ENCODE peak calls at places on chromosomes 2 and 18, in four cellular contexts. T is HCT116, Z is HepG2, K is K562. B is an unnamed sample. For H3K9me3, the result is how much of the 10 kb centered on the place peaks cover.

GRCh38 chr2:197209742-197210408 is 100.7 kb downstream of the ANKRD44 start:
- DNase-seq in T (no peak), Z (no peak), K (peak), B (no peak)

GRCh38 chr2:240442891-240443715 is 7.6 kb downstream of the GPC1 start:
- DNase-seq in K (no peak), Z (no peak), T (no peak), B (no peak)

GRCh38 chr2:215966274-215966673 is 47.1 kb downstream of the MREG start:
- DNase-seq in Z (no peak), K (no peak), T (no peak), B (no peak)

GRCh38 chr2:42859801-42860200 is 67.4 kb upstream of the HAAO start:
- DNase-seq in T (no peak), Z (no peak), K (no peak), B (no peak)

GRCh38 chr18:46639386-46639785 is 17.6 kb downstream of the LOXHD1 start:
- DNase-seq in T (no peak), K (no peak), Z (no peak), B (no peak)

GRCh38 chr2:199228887-199229819 is 228.6 kb downstream of the SATB2 start:
- DNase-seq in T (no peak), K (peak), Z (no peak), B (peak)

GRCh38 chr2:54522624-54523281 is 66.6 kb downstream of the SPTBN1 start:
- DNase-seq in Z (peak), K (peak), T (peak), B (no peak)

GRCh38 chr18:58438161-58438983 is 190.5 kb downstream of the ALPK2 start:
- DNase-seq in T (no peak), Z (no peak), K (no peak), B (no peak)

GRCh38 chr2:85737961-85738360 is 15.8 kb upstream of the ATOH8 start:
- DNase-seq in T (no peak), Z (no peak), K (no peak), B (no peak)

GRCh38 chr2:65437392-65438135 is 5.2 kb upstream of the SPRED2 start:
- DNase-seq in Z (no peak), T (no peak), K (no peak), B (no peak)

GRCh38 chr2:263774-264492 is at the start of gene SH3YL1:
- DNase-seq in T (peak), K (no peak), Z (no peak), B (no peak)

DNA sequence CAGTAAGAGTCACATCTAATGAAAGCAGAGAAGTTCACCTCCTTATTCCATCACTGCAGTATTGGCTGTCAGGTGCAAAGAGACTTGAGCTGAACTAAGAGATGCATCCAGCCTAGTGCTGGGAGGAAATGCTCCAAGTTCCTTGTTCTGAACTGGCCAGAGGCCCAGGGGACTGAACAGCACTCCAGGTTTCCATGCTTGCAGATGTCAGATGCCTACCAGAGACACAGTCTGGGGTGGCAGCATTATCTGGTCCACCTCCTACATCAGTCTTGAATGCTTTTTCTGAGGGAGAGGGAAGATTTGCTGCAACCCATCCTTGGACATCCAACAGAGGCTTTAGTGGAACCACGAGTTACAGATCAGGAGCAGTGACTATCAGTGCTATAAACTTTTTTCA is 331.3 kb downstream of the CYRIA start:
- DNase-seq in Z (no peak), K (no peak), T (no peak), B (no peak)
- H3K9me3 ChIP-seq in Z (under half), K (under half), T (under half), B (under half)

GRCh38 chr2:20224191-20224715 is 677 bp downstream of the SDC1 start:
- DNase-seq in K (no peak), T (no peak), Z (no peak), B (no peak)

GRCh38 chr2:20224716-20225293 is at the start of gene SDC1:
- DNase-seq in K (peak), Z (no peak), T (no peak), B (no peak)

GRCh38 chr2:20221939-20222768 is 2.8 kb downstream of the SDC1 start:
- DNase-seq in K (no peak), Z (no peak), T (no peak), B (no peak)

GRCh38 chr2:20222769-20223344 is 2.1 kb downstream of the SDC1 start:
- DNase-seq in Z (no peak), T (no peak), K (no peak), B (no peak)

DNA sequence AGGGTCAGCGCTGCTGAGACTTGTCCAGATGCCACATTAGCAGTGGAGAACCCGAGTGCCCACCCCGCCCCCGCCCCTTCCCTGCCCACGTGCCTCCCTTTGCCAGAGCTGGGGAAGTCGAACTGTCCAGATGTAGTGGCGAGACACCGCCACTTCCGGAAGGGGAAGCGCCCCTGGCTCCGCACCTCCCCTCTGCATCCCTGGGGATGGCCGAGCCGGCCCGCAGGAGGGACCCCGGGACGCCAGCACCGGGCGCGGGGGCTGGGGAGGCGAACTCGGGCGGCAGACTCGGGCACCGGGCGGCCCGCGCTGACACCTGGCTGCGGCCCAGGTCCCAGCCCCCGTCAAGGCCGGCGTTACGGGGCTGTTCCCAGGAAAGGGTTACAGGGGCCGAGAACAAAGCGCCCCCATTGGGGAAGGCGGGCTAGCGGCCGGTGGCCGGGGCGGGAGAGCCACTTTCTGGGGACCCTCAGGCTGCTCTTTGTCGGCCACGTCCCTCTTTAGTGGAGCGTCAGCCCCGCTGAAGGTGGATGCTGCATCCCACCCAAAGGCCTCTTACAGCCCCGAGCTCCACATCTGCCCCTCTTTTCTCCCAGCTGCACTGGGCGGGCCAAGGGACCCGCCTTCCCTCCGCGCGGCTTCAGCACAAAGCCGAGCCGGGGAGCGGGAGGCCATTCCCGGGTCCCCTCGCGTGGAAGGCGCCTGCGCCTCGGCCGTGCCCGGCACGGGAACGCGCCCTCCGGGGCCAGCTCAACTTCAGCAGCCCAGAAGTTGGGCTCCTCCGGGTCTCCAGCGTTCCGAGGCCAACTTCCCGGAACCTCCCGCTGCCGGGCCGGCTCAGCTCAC is 1.4 kb downstream of the SDC1 start:
- DNase-seq in Z (peak), T (no peak), K (no peak), B (no peak)
- TF ChIP-seq POLR2AphosphoS5 in Z (no peak), T (peak), K (no peak), B (peak)

GRCh38 chr2:25980951-25981350 is 1.3 kb downstream of the KIF3C start:
- DNase-seq in K (no peak), Z (no peak), T (no peak), B (no peak)

GRCh38 chr2:25982273-25982967 is at the start of gene KIF3C:
- DNase-seq in Z (peak), K (peak), T (no peak), B (no peak)

GRCh38 chr2:25981596-25982272 is 563 bp downstream of the KIF3C start:
- DNase-seq in T (no peak), Z (no peak), K (no peak), B (no peak)

GRCh38 chr2:25983735-25984134 is 1.4 kb upstream of the KIF3C start:
- DNase-seq in Z (no peak), T (no peak), K (no peak), B (no peak)

DNA sequence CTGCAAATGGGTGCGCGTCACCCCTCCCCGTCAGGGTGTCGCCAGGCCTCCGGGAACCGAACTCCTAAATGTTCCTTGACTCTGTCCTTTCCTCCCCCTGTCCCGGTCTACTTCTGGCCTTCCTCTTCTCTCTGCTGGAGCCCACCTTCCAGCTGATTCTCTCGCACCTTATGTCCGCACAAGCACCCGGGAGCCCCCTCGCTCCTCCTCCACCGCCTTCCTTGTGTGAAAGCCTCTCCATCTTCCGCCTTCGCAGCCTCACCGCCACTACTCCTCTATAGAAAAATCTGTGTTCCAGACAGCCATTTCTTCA is 627 bp upstream of the KIF3C start:
- DNase-seq in K (no peak), T (no peak), Z (no peak), B (no peak)
- TF ChIP-seq TCF7L2 in K (no peak), T (no peak), Z (no peak), B (no peak)

GRCh38 chr2:61398413-61398812 is 72.5 kb downstream of the USP34 start:
- DNase-seq in T (no peak), Z (no peak), K (no peak), B (no peak)
- H3K9me3 ChIP-seq in T (under half), Z (under half), K (under half), B (under half)

DNA sequence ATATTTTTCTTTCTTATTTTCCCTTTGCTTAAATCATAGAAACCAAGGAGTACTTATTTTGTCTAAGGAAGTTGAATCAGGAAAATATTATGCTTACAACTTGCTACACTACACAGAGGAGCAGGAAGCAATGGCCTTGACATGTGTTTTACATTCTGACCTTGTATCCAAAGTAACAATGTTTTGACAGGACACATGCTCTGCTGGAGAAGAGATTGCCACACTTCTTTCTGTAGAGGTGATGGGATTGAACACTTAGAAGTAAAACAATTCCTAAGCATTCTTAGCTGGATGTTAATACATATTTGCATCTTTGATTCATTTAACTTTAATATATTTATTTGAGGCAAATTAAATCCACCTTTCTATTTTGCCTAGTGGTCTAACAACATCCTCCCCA is 929.1 kb downstream of the DSC3 start:
- DNase-seq in Z (no peak), T (no peak), K (no peak), B (no peak)
- TF ChIP-seq POLR2AphosphoS5 in Z (no peak), T (no peak), K (no peak), B (no peak)